ENCODE peak calls at places on chromosomes 5 and 9, in seven cellular contexts. L, B, G, S, P, F and M are unnamed samples.

GRCh38 chr5:13606051-13606450 is 338.4 kb downstream of the DNAH5 start:
- DNase-seq in L (no peak), B (no peak), G (no peak), S (no peak), P (no peak), F (no peak), M (no peak)

GRCh38 chr5:4387295-4387694 is 752.8 kb upstream of the ADAMTS16 start:
- DNase-seq in L (no peak), B (no peak), G (no peak), S (no peak), P (no peak), F (no peak), M (no peak)

GRCh38 chr5:81506900-81507588 is 113.1 kb upstream of the ACOT12 start:
- DNase-seq in L (peak), B (peak), G (peak), S (peak), P (peak), F (peak), M (peak)

GRCh38 chr9:78010419-78010818 is 21.2 kb downstream of the GNAQ start:
- DNase-seq in L (no peak), B (no peak), G (no peak), S (no peak), P (no peak), F (no peak), M (no peak)

GRCh38 chr9:116806075-116806474 is 119.0 kb downstream of the TRIM32 start:
- DNase-seq in L (no peak), B (no peak), G (no peak), S (peak), P (no peak), F (no peak), M (no peak)

GRCh38 chr5:90983148-90983547 is 400.0 kb downstream of the ARRDC3 start:
- DNase-seq in L (no peak), B (peak), G (peak), S (no peak), P (peak), F (no peak), M (peak)

GRCh38 chr5:147417133-147417813 is 92.6 kb downstream of the DPYSL3 start:
- DNase-seq in L (no peak), B (no peak), G (no peak), S (no peak), P (no peak), F (no peak), M (no peak)

GRCh38 chr9:83706703-83707517 is 848 bp downstream of the UBQLN1 start:
- DNase-seq in L (no peak), B (peak), G (peak), S (peak), P (peak), F (no peak), M (no peak)

GRCh38 chr5:149464796-149465489 is 85.9 kb upstream of the IL17B start:
- DNase-seq in L (no peak), B (no peak), G (no peak), S (no peak), P (no peak), F (no peak), M (no peak)

GRCh38 chr5:56490971-56491468 is 257.9 kb upstream of the ANKRD55 start:
- DNase-seq in L (peak), B (peak), G (no peak), S (no peak), P (no peak), F (no peak), M (no peak)

GRCh38 chr9:129037767-129038098 is 1.3 kb downstream of the MIGA2 start:
- DNase-seq in L (no peak), B (no peak), G (no peak), S (no peak), P (no peak), F (no peak), M (no peak)

GRCh38 chr5:147763791-147764525 is 18.6 kb downstream of the JAKMIP2 start:
- DNase-seq in L (no peak), B (no peak), G (no peak), S (no peak), P (peak), F (no peak), M (no peak)

GRCh38 chr5:82092-82491 is 9.9 kb upstream of the PLEKHG4B start:
- DNase-seq in L (no peak), B (no peak), G (no peak), S (peak), P (peak), F (no peak), M (no peak)

GRCh38 chr5:145471831-145472616 is 363.1 kb downstream of the PRELID2 start:
- DNase-seq in L (no peak), B (peak), G (no peak), S (peak), P (no peak), F (no peak), M (no peak)

GRCh38 chr5:119302916-119303897 is 52.6 kb upstream of the TNFAIP8 start:
- DNase-seq in L (no peak), B (no peak), G (no peak), S (no peak), P (peak), F (no peak), M (no peak)

GRCh38 chr5:79133657-79134451 is 22.2 kb downstream of the BHMT start:
- DNase-seq in L (peak), B (peak), G (peak), S (peak), P (peak), F (peak), M (peak)

GRCh38 chr9:133991964-133992779 is at the start of gene VAV2:
- DNase-seq in L (peak), B (peak), G (peak), S (peak), P (peak), F (no peak), M (no peak)
- TF ChIP-seq POLR2AphosphoS5 in L (peak), B (no peak), G (no peak), S (peak), P (peak), F (peak), M (no peak)

GRCh38 chr9:70112981-70113380 is 69.3 kb downstream of the MAMDC2 start:
- DNase-seq in L (no peak), B (no peak), G (no peak), S (no peak), P (peak), F (no peak), M (no peak)
- TF ChIP-seq REST in L (no peak), B (no peak), G (no peak), S (no peak), P (no peak), F (no peak), M (no peak)

GRCh38 chr9:106872641-106873040 is 9.7 kb downstream of the ZNF462 start:
- DNase-seq in L (no peak), B (no peak), G (no peak), S (no peak), P (no peak), F (no peak), M (no peak)

GRCh38 chr9:106869028-106869427 is 6.1 kb downstream of the ZNF462 start:
- DNase-seq in L (no peak), B (no peak), G (no peak), S (no peak), P (no peak), F (no peak), M (no peak)

GRCh38 chr9:106868096-106868495 is 5.1 kb downstream of the ZNF462 start:
- DNase-seq in L (no peak), B (no peak), G (no peak), S (no peak), P (no peak), F (no peak), M (no peak)

GRCh38 chr9:106868565-106868964 is 5.6 kb downstream of the ZNF462 start:
- DNase-seq in L (no peak), B (no peak), G (no peak), S (no peak), P (no peak), F (no peak), M (no peak)

DNA sequence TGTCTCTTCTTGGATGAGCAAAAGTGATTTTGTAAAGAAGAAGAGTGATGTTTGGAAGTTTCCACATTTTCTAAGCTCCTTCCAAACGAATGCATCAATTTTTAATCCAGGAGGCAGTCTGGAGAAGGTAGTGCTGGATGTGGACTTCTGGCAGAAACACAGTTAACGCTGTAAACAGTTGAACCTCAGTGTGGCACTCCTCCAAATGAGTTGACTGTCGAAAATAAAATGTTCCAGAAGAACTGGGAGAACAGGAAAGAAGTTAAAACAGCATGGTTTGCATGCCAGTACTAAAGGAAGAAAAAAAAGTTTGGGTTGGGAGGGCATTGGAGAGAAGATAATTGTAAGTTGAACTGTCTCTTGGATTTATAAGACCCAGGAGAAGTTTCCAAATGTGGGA is 6.5 kb downstream of the ZNF462 start:
- DNase-seq in L (no peak), B (no peak), G (no peak), S (no peak), P (no peak), F (no peak), M (no peak)
- TF ChIP-seq POLR2AphosphoS5 in L (no peak), B (no peak), G (no peak), S (no peak), P (no peak), F (no peak), M (no peak)

GRCh38 chr5:154366353-154366752 is 79.4 kb upstream of the SAP30L start:
- DNase-seq in L (peak), B (no peak), G (no peak), S (no peak), P (peak), F (no peak), M (no peak)
- TF ChIP-seq REST in L (no peak), B (no peak), G (no peak), S (no peak), P (no peak), F (no peak), M (no peak)